ENCODE peak calls at places on chromosomes 16 and 17, in four cellular contexts. One of them, this sample, is unnamed.

GRCh38 chr17:4808378-4808767 is 1.4 kb downstream of the PLD2 start:
- DNase-seq in NCI-H69: no peak
- DNase-seq in stimulated activated CD8-positive, alpha-beta memory T cell treated with anti-CD3 and anti-CD28 coated beads, Interleukin-15, amount 100 ng/mL, for 24 hours: no peak
- DNase-seq in HEK293T: no peak
- DNase-seq in this sample: no peak

GRCh38 chr17:5080591-5080990 is 2.3 kb downstream of the ZFP3 start:
- DNase-seq in NCI-H69: no peak
- DNase-seq in stimulated activated CD8-positive, alpha-beta memory T cell treated with anti-CD3 and anti-CD28 coated beads, Interleukin-15, amount 100 ng/mL, for 24 hours: no peak
- DNase-seq in HEK293T: no peak
- DNase-seq in this sample: no peak

GRCh38 chr17:30415491-30415890 is 36.8 kb downstream of the CPD start:
- DNase-seq in NCI-H69: no peak
- DNase-seq in stimulated activated CD8-positive, alpha-beta memory T cell treated with anti-CD3 and anti-CD28 coated beads, Interleukin-15, amount 100 ng/mL, for 24 hours: no peak
- DNase-seq in HEK293T: no peak
- DNase-seq in this sample: no peak

GRCh38 chr17:79741401-79741750 is 10.6 kb downstream of the ENPP7 start:
- DNase-seq in NCI-H69: no peak
- DNase-seq in stimulated activated CD8-positive, alpha-beta memory T cell treated with anti-CD3 and anti-CD28 coated beads, Interleukin-15, amount 100 ng/mL, for 24 hours: no peak
- DNase-seq in HEK293T: no peak
- DNase-seq in this sample: no peak

GRCh38 chr17:7857724-7858486 is at the start of gene CYB5D1:
- DNase-seq in NCI-H69: peak
- DNase-seq in stimulated activated CD8-positive, alpha-beta memory T cell treated with anti-CD3 and anti-CD28 coated beads, Interleukin-15, amount 100 ng/mL, for 24 hours: peak
- DNase-seq in HEK293T: peak
- DNase-seq in this sample: no peak

GRCh38 chr17:4988168-4988567 is 693 bp upstream of the CAMTA2 start:
- DNase-seq in NCI-H69: no peak
- DNase-seq in stimulated activated CD8-positive, alpha-beta memory T cell treated with anti-CD3 and anti-CD28 coated beads, Interleukin-15, amount 100 ng/mL, for 24 hours: no peak
- DNase-seq in HEK293T: no peak
- DNase-seq in this sample: no peak

GRCh38 chr16:3819741-3820724 is 60.5 kb downstream of the CREBBP start:
- DNase-seq in NCI-H69: peak
- DNase-seq in stimulated activated CD8-positive, alpha-beta memory T cell treated with anti-CD3 and anti-CD28 coated beads, Interleukin-15, amount 100 ng/mL, for 24 hours: no peak
- DNase-seq in HEK293T: peak
- DNase-seq in this sample: no peak

GRCh38 chr17:73907601-73907910 is 263.3 kb upstream of the SDK2 start:
- DNase-seq in NCI-H69: no peak
- DNase-seq in stimulated activated CD8-positive, alpha-beta memory T cell treated with anti-CD3 and anti-CD28 coated beads, Interleukin-15, amount 100 ng/mL, for 24 hours: no peak
- DNase-seq in HEK293T: no peak
- DNase-seq in this sample: no peak